ENCODE peak calls at places on chromosome 21, in four cellular contexts. L is fibroblast of lung; H is HCT116; A is CD8-positive, alpha-beta T cell. I is an unnamed sample. For H3K9me3, the result is how much of the 10 kb centered on the place peaks cover.

GRCh38 chr21:44378646-44379581 is 25.5 kb downstream of the TRPM2 start:
- DNase-seq in L (no peak), H (no peak), A (no peak), I (no peak)

GRCh38 chr21:46227811-46228344 is 696 bp downstream of the LSS start:
- DNase-seq in H (no peak), A (no peak), L (no peak), I (no peak)

GRCh38 chr21:45264919-45265515 is 22.7 kb downstream of the POFUT2 start:
- DNase-seq in A (no peak), H (no peak), L (no peak), I (no peak)

GRCh38 chr21:16264314-16264713 is 534.5 kb downstream of the USP25 start:
- DNase-seq in L (peak), A (no peak), H (no peak), I (no peak)

GRCh38 chr21:38505654-38506523 is 7.6 kb upstream of the ERG start:
- DNase-seq in A (no peak), L (peak), H (peak), I (no peak)

GRCh38 chr21:42439284-42440186 is 35.8 kb downstream of the UBASH3A start:
- DNase-seq in A (no peak), L (no peak), H (no peak), I (no peak)

GRCh38 chr21:45421071-45421845 is 16.3 kb downstream of the COL18A1 start:
- DNase-seq in L (no peak), A (no peak), H (no peak), I (no peak)

GRCh38 chr21:46229133-46229922 is 754 bp upstream of the LSS start:
- DNase-seq in A (no peak), H (no peak), L (no peak), I (no peak)

GRCh38 chr21:45016031-45016430 is 58.3 kb upstream of the ADARB1 start:
- DNase-seq in L (no peak), A (no peak), H (no peak), I (no peak)

GRCh38 chr21:29717659-29718058 is 222.1 kb downstream of the GRIK1 start:
- DNase-seq in H (no peak), A (no peak), L (no peak), I (no peak)

GRCh38 chr21:44549525-44550211 is 1.6 kb downstream of the KRTAP10-2 start:
- DNase-seq in H (no peak), L (no peak), A (no peak), I (no peak)

GRCh38 chr21:21688877-21689276 is 690.7 kb downstream of the NCAM2 start:
- DNase-seq in H (no peak), A (no peak), L (peak), I (no peak)

DNA sequence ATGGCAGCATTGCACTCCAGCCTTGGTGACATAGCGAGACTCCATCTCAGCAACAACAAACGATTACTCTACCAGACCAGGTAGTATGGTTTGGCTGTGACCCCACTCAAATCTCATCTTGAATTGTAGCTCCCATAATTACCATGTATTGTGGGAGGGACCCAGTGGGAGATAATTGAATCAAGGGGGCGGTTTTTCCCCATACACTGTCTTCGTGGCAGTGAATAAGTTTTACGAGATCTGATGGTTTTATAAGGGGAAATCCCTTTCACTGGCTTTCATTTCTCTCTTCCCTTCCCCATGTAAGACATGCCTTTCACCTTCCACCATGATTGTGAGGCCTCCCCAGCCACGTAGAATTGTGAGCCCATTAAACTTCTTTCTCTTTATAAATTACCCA is 66.0 kb downstream of the BACE2 start:
- DNase-seq in A (no peak), H (no peak), L (no peak), I (no peak)
- H3K9me3 ChIP-seq in A (under half), H (under half), L (under half), I (under half)

GRCh38 chr21:34109075-34109474 is 35.7 kb downstream of the MRPS6 start:
- DNase-seq in H (no peak), A (no peak), L (no peak), I (no peak)
- H3K27ac ChIP-seq in H (no peak), A (no peak), L (no peak), I (no peak)

GRCh38 chr21:32916088-32916487 is 109.6 kb upstream of the OLIG2 start:
- DNase-seq in L (no peak), A (no peak), H (no peak), I (no peak)

GRCh38 chr21:32918467-32919140 is 107.1 kb upstream of the OLIG2 start:
- DNase-seq in L (no peak), A (no peak), H (no peak), I (no peak)

GRCh38 chr21:32917392-32918135 is 108.2 kb upstream of the OLIG2 start:
- DNase-seq in L (no peak), A (no peak), H (no peak), I (no peak)

GRCh38 chr21:32915099-32915498 is 110.6 kb upstream of the OLIG2 start:
- DNase-seq in A (no peak), H (no peak), L (no peak), I (no peak)

GRCh38 chr21:32916522-32917099 is 109.1 kb upstream of the OLIG2 start:
- DNase-seq in A (no peak), L (no peak), H (peak), I (no peak)
- TF ChIP-seq CTCF in A (no peak), L (peak), H (peak), I (no peak)

GRCh38 chr21:36097427-36098230 is 27.8 kb downstream of the CBR1 start:
- DNase-seq in A (no peak), L (peak), H (no peak), I (no peak)
- H3K9me3 ChIP-seq in A (under half), L (under half), H (under half), I (under half)

GRCh38 chr21:26148834-26149354 is 21.7 kb downstream of the APP start:
- DNase-seq in H (no peak), A (no peak), L (peak), I (no peak)
- H3K27ac ChIP-seq in H (no peak), A (no peak), L (peak), I (no peak)

GRCh38 chr21:36122977-36123376 is 11.9 kb upstream of the CBR3 start:
- DNase-seq in A (no peak), H (no peak), L (no peak), I (no peak)
- TF ChIP-seq CTCF in A (no peak), H (peak), L (peak), I (no peak)

DNA sequence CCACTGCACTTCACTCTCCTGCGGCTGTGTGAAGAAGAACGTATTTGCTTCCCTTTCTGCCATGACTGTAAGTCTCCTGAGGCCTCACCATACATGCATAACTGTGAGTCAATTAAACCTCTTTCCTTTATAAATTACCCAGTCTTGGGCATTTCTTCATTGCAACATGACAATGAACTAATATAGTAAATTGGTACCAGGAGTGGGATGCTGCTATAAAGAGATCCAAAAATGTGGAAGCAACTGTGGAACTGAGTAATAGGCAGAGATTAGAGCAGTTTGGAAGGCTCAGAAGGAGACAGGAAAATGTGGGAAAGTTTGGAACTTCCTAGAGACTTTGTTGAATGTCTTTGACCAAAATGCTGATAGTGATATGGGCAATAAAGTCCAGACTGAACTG is 1907.9 kb downstream of the MRPL39 start:
- DNase-seq in L (no peak), A (no peak), H (no peak), I (no peak)
- H3K9me3 ChIP-seq in L (under half), A (under half), H (under half), I (under half)

GRCh38 chr21:41185802-41186201 is 17.8 kb downstream of the BACE2 start:
- DNase-seq in A (no peak), H (no peak), L (no peak), I (no peak)
- H3K27ac ChIP-seq in A (no peak), H (no peak), L (no peak), I (no peak)

GRCh38 chr21:37087188-37087587 is 14.1 kb downstream of the TTC3 start:
- DNase-seq in A (no peak), H (peak), L (peak), I (no peak)
- TF ChIP-seq CTCF in A (peak), H (peak), L (peak), I (no peak)

I was measured in CD4-positive, alpha-beta T cell.